ENCODE peak calls at places on chromosomes 13 and 19, in nine cellular contexts. One of them, this sample, is unnamed.
A peak's percentile ranks its signal among the peaks of the same experiment; 100 is the strongest.

GRCh38 chr19:28468701-28469459 is 744.1 kb downstream of the UQCRFS1 start:
- DNase-seq in DND-41: peak; percentile 71
- DNase-seq in esophagus squamous epithelium: no peak
- DNase-seq in neuronal stem cell: no peak
- DNase-seq in IMR-90: no peak
- DNase-seq in fibroblast of pulmonary artery: peak; percentile 25
- DNase-seq in brain microvascular endothelial cell: peak; percentile 31
- DNase-seq in Peyer's patch: no peak
- DNase-seq in ascending aorta: no peak
- DNase-seq in this sample: peak; percentile 51

GRCh38 chr19:44702551-44703176 is 3.7 kb downstream of the CEACAM16 start:
- DNase-seq in DND-41: no peak
- DNase-seq in esophagus squamous epithelium: no peak
- DNase-seq in neuronal stem cell: no peak
- DNase-seq in IMR-90: no peak
- DNase-seq in fibroblast of pulmonary artery: no peak
- DNase-seq in brain microvascular endothelial cell: no peak
- DNase-seq in Peyer's patch: no peak
- DNase-seq in ascending aorta: no peak
- DNase-seq in this sample: no peak

GRCh38 chr13:92355213-92355612 is 871.4 kb upstream of the GPC6 start:
- DNase-seq in DND-41: no peak
- DNase-seq in esophagus squamous epithelium: no peak
- DNase-seq in neuronal stem cell: no peak
- DNase-seq in IMR-90: peak; percentile 5
- DNase-seq in fibroblast of pulmonary artery: peak; percentile 74
- DNase-seq in brain microvascular endothelial cell: peak; percentile 32
- DNase-seq in Peyer's patch: no peak
- DNase-seq in ascending aorta: no peak
- DNase-seq in this sample: no peak

GRCh38 chr13:48904668-48905290 is 70.9 kb upstream of the FNDC3A start:
- DNase-seq in DND-41: no peak
- DNase-seq in esophagus squamous epithelium: no peak
- DNase-seq in neuronal stem cell: no peak
- DNase-seq in IMR-90: no peak
- DNase-seq in fibroblast of pulmonary artery: no peak
- DNase-seq in brain microvascular endothelial cell: no peak
- DNase-seq in Peyer's patch: no peak
- DNase-seq in ascending aorta: no peak
- DNase-seq in this sample: no peak

GRCh38 chr19:28486934-28487333 is 726.0 kb downstream of the UQCRFS1 start:
- DNase-seq in DND-41: peak; percentile 41
- DNase-seq in esophagus squamous epithelium: no peak
- DNase-seq in neuronal stem cell: no peak
- DNase-seq in IMR-90: no peak
- DNase-seq in fibroblast of pulmonary artery: no peak
- DNase-seq in brain microvascular endothelial cell: no peak
- DNase-seq in Peyer's patch: no peak
- DNase-seq in ascending aorta: no peak
- DNase-seq in this sample: no peak

GRCh38 chr19:29714953-29715694 is at the start of gene C19orf12:
- DNase-seq in DND-41: peak; percentile 70
- DNase-seq in esophagus squamous epithelium: no peak
- DNase-seq in neuronal stem cell: peak; percentile 40
- DNase-seq in IMR-90: peak; percentile 23
- DNase-seq in fibroblast of pulmonary artery: peak; percentile 36
- DNase-seq in brain microvascular endothelial cell: no peak
- DNase-seq in Peyer's patch: peak; percentile 63
- DNase-seq in ascending aorta: peak; percentile 70
- DNase-seq in this sample: peak; percentile 76

GRCh38 chr13:43304945-43305344 is 281.6 kb downstream of the DNAJC15 start:
- DNase-seq in DND-41: no peak
- DNase-seq in esophagus squamous epithelium: no peak
- DNase-seq in neuronal stem cell: no peak
- DNase-seq in IMR-90: no peak
- DNase-seq in fibroblast of pulmonary artery: no peak
- DNase-seq in brain microvascular endothelial cell: no peak
- DNase-seq in Peyer's patch: no peak
- DNase-seq in ascending aorta: no peak
- DNase-seq in this sample: no peak

GRCh38 chr13:29578300-29579048 is 17.0 kb downstream of the SLC7A1 start:
- DNase-seq in DND-41: no peak
- DNase-seq in esophagus squamous epithelium: no peak
- DNase-seq in neuronal stem cell: no peak
- DNase-seq in IMR-90: no peak
- DNase-seq in fibroblast of pulmonary artery: no peak
- DNase-seq in brain microvascular endothelial cell: no peak
- DNase-seq in Peyer's patch: no peak
- DNase-seq in ascending aorta: no peak
- DNase-seq in this sample: no peak

GRCh38 chr13:21501709-21502108 is 42.6 kb upstream of the ZDHHC20 start:
- DNase-seq in DND-41: no peak
- DNase-seq in esophagus squamous epithelium: no peak
- DNase-seq in neuronal stem cell: no peak
- DNase-seq in IMR-90: no peak
- DNase-seq in fibroblast of pulmonary artery: no peak
- DNase-seq in brain microvascular endothelial cell: no peak
- DNase-seq in Peyer's patch: no peak
- DNase-seq in ascending aorta: no peak
- DNase-seq in this sample: no peak

GRCh38 chr19:47729799-47730520 is 15.4 kb upstream of the NOP53 start:
- DNase-seq in DND-41: peak; percentile 42
- DNase-seq in esophagus squamous epithelium: no peak
- DNase-seq in neuronal stem cell: no peak
- DNase-seq in IMR-90: no peak
- DNase-seq in fibroblast of pulmonary artery: peak; percentile 44
- DNase-seq in brain microvascular endothelial cell: no peak
- DNase-seq in Peyer's patch: no peak
- DNase-seq in ascending aorta: peak; percentile 87
- DNase-seq in this sample: no peak

GRCh38 chr13:33259296-33259695 is 26.3 kb downstream of the STARD13 start:
- DNase-seq in DND-41: no peak
- DNase-seq in esophagus squamous epithelium: no peak
- DNase-seq in neuronal stem cell: no peak
- DNase-seq in IMR-90: no peak
- DNase-seq in fibroblast of pulmonary artery: no peak
- DNase-seq in brain microvascular endothelial cell: no peak
- DNase-seq in Peyer's patch: no peak
- DNase-seq in ascending aorta: no peak
- DNase-seq in this sample: no peak

GRCh38 chr13:33262069-33262487 is 23.5 kb downstream of the STARD13 start:
- DNase-seq in DND-41: no peak
- DNase-seq in esophagus squamous epithelium: no peak
- DNase-seq in neuronal stem cell: no peak
- DNase-seq in IMR-90: peak; percentile 70
- DNase-seq in fibroblast of pulmonary artery: no peak
- DNase-seq in brain microvascular endothelial cell: no peak
- DNase-seq in Peyer's patch: no peak
- DNase-seq in ascending aorta: no peak
- DNase-seq in this sample: no peak

GRCh38 chr13:33261426-33262068 is 24.0 kb downstream of the STARD13 start:
- DNase-seq in DND-41: no peak
- DNase-seq in esophagus squamous epithelium: no peak
- DNase-seq in neuronal stem cell: no peak
- DNase-seq in IMR-90: peak; percentile 31
- DNase-seq in fibroblast of pulmonary artery: no peak
- DNase-seq in brain microvascular endothelial cell: no peak
- DNase-seq in Peyer's patch: no peak
- DNase-seq in ascending aorta: no peak
- DNase-seq in this sample: no peak

GRCh38 chr13:33258437-33259193 is 26.9 kb downstream of the STARD13 start:
- DNase-seq in DND-41: no peak
- DNase-seq in esophagus squamous epithelium: no peak
- DNase-seq in neuronal stem cell: no peak
- DNase-seq in IMR-90: peak; percentile 63
- DNase-seq in fibroblast of pulmonary artery: peak; percentile 81
- DNase-seq in brain microvascular endothelial cell: no peak
- DNase-seq in Peyer's patch: no peak
- DNase-seq in ascending aorta: no peak
- DNase-seq in this sample: peak; percentile 89

GRCh38 chr13:33260168-33261098 is 25.1 kb downstream of the STARD13 start:
- DNase-seq in DND-41: no peak
- DNase-seq in esophagus squamous epithelium: no peak
- DNase-seq in neuronal stem cell: no peak
- DNase-seq in IMR-90: peak; percentile 70
- DNase-seq in fibroblast of pulmonary artery: peak; percentile 71
- DNase-seq in brain microvascular endothelial cell: no peak
- DNase-seq in Peyer's patch: no peak
- DNase-seq in ascending aorta: no peak
- DNase-seq in this sample: no peak
- H3K4me3 ChIP-seq in DND-41: no peak overlapping the region
- H3K4me3 ChIP-seq in esophagus squamous epithelium: no peak overlapping the region
- H3K4me3 ChIP-seq in neuronal stem cell: no peak overlapping the region
- H3K4me3 ChIP-seq in IMR-90: no peak overlapping the region
- H3K4me3 ChIP-seq in fibroblast of pulmonary artery: no peak overlapping the region
- H3K4me3 ChIP-seq in brain microvascular endothelial cell: no peak overlapping the region
- H3K4me3 ChIP-seq in Peyer's patch: no peak overlapping the region
- H3K4me3 ChIP-seq in ascending aorta: no peak overlapping the region
- H3K4me3 ChIP-seq in this sample: no peak overlapping the region

GRCh38 chr19:15457701-15458484 is 6.5 kb downstream of the RASAL3 start:
- DNase-seq in DND-41: no peak
- DNase-seq in esophagus squamous epithelium: no peak
- DNase-seq in neuronal stem cell: no peak
- DNase-seq in IMR-90: no peak
- DNase-seq in fibroblast of pulmonary artery: no peak
- DNase-seq in brain microvascular endothelial cell: no peak
- DNase-seq in Peyer's patch: no peak
- DNase-seq in ascending aorta: no peak
- DNase-seq in this sample: no peak

GRCh38 chr19:15454371-15454800 is 4.6 kb upstream of the WIZ start:
- DNase-seq in DND-41: no peak
- DNase-seq in esophagus squamous epithelium: no peak
- DNase-seq in neuronal stem cell: no peak
- DNase-seq in IMR-90: no peak
- DNase-seq in fibroblast of pulmonary artery: no peak
- DNase-seq in brain microvascular endothelial cell: no peak
- DNase-seq in Peyer's patch: no peak
- DNase-seq in ascending aorta: no peak
- DNase-seq in this sample: no peak

GRCh38 chr19:15456441-15456840 is 6.7 kb upstream of the WIZ start:
- DNase-seq in DND-41: no peak
- DNase-seq in esophagus squamous epithelium: no peak
- DNase-seq in neuronal stem cell: no peak
- DNase-seq in IMR-90: no peak
- DNase-seq in fibroblast of pulmonary artery: no peak
- DNase-seq in brain microvascular endothelial cell: no peak
- DNase-seq in Peyer's patch: no peak
- DNase-seq in ascending aorta: no peak
- DNase-seq in this sample: no peak

GRCh38 chr19:15455996-15456395 is 6.2 kb upstream of the WIZ start:
- DNase-seq in DND-41: no peak
- DNase-seq in esophagus squamous epithelium: no peak
- DNase-seq in neuronal stem cell: no peak
- DNase-seq in IMR-90: no peak
- DNase-seq in fibroblast of pulmonary artery: no peak
- DNase-seq in brain microvascular endothelial cell: no peak
- DNase-seq in Peyer's patch: no peak
- DNase-seq in ascending aorta: no peak
- DNase-seq in this sample: no peak

DNA sequence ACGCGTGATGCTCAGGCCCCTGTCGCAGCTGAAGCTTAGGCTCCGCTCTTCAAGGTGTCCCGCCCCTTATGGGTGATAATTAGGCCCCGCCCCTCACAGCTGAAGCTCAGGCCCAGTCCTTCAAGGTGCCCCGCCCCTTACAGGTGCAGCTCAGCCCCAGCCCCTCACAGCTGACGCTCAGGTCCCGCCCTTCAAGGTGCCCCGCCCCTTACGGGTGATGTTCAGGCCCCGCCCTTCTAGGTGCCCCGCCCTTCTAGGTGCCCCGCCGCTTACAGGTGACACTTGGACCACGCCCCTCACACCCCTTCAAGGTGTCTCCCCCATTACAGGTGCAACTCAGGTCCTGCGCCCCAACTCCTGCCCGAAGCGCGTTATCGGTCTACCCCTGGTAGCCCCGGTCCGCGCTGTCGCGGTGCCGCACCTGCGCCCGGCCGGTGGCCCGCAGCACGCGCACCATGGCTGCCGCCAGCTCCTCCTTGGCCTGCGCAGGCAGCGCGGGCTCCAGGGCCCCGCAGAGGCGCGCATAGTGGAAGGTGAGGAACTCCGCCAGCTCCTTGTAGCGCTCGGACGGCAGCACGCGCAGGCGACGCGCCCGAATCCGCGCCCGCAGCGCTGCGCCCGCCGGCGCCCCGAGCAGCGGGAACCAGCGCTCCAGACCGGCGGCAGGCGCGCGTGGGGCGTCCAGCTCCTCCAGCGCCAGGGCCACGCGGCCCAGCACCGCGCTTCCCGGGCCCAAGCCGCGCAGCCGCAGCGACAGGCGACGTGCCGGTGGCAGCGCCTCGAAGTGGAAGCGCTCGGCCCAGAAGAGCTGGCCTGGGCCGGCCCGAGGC is 7.3 kb downstream of the RASAL3 start:
- DNase-seq in DND-41: no peak
- DNase-seq in esophagus squamous epithelium: no peak
- DNase-seq in neuronal stem cell: no peak
- DNase-seq in IMR-90: no peak
- DNase-seq in fibroblast of pulmonary artery: no peak
- DNase-seq in brain microvascular endothelial cell: no peak
- DNase-seq in Peyer's patch: no peak
- DNase-seq in ascending aorta: no peak
- DNase-seq in this sample: no peak
- H3K4me3 ChIP-seq in DND-41: no peak overlapping the region
- H3K4me3 ChIP-seq in esophagus squamous epithelium: peak overlapping the region; percentile 43
- H3K4me3 ChIP-seq in neuronal stem cell: peak overlapping the region; percentile 49
- H3K4me3 ChIP-seq in IMR-90: no peak overlapping the region
- H3K4me3 ChIP-seq in fibroblast of pulmonary artery: no peak overlapping the region
- H3K4me3 ChIP-seq in brain microvascular endothelial cell: no peak overlapping the region
- H3K4me3 ChIP-seq in Peyer's patch: no peak overlapping the region
- H3K4me3 ChIP-seq in ascending aorta: peak overlapping the region; percentile 33
- H3K4me3 ChIP-seq in this sample: no peak overlapping the region

GRCh38 chr13:52845334-52845761 is 3.1 kb downstream of the PCDH8 start:
- DNase-seq in DND-41: no peak
- DNase-seq in esophagus squamous epithelium: no peak
- DNase-seq in neuronal stem cell: peak; percentile 24
- DNase-seq in IMR-90: no peak
- DNase-seq in fibroblast of pulmonary artery: no peak
- DNase-seq in brain microvascular endothelial cell: no peak
- DNase-seq in Peyer's patch: no peak
- DNase-seq in ascending aorta: no peak
- DNase-seq in this sample: no peak
- H3K4me3 ChIP-seq in DND-41: no peak overlapping the region
- H3K4me3 ChIP-seq in esophagus squamous epithelium: peak overlapping the region; percentile 31
- H3K4me3 ChIP-seq in neuronal stem cell: no peak overlapping the region
- H3K4me3 ChIP-seq in IMR-90: no peak overlapping the region
- H3K4me3 ChIP-seq in fibroblast of pulmonary artery: no peak overlapping the region
- H3K4me3 ChIP-seq in brain microvascular endothelial cell: no peak overlapping the region
- H3K4me3 ChIP-seq in Peyer's patch: no peak overlapping the region
- H3K4me3 ChIP-seq in ascending aorta: no peak overlapping the region
- H3K4me3 ChIP-seq in this sample: no peak overlapping the region

DNA sequence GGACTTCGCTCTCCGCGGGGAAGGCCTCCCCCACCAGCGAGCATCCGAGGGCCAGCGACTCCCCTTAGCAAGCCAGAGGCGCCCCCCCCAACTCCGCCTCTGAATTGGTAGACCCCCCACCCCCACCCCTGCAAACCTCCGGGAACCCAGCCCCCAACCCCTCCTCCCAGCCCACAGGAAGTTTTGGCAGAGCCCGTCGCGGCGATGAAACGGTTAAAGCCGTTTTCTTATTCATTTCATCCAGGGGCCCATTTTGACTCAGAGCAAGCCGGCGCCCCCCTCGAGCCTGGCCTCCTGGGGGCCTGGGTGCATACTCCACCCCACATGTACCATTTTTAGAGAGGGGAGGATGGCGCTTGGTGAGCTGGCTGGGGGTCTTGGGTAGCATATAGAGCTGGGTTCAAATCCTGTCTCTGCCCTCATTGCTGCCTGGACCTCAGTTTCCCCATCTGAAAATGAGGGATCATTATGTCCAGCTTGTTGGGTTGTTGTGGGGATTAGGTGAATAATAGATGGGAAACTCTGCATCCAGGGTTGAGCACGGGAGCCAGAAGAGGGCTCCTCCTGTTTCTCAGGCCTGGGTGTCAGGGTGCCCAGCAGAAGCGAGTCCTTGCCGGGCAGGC is 7.9 kb upstream of the JUNB start:
- DNase-seq in DND-41: peak; percentile 86
- DNase-seq in esophagus squamous epithelium: no peak
- DNase-seq in neuronal stem cell: no peak
- DNase-seq in IMR-90: no peak
- DNase-seq in fibroblast of pulmonary artery: no peak
- DNase-seq in brain microvascular endothelial cell: no peak
- DNase-seq in Peyer's patch: no peak
- DNase-seq in ascending aorta: peak; percentile 62
- DNase-seq in this sample: no peak
- H3K4me3 ChIP-seq in DND-41: peak overlapping the region; percentile 31
- H3K4me3 ChIP-seq in esophagus squamous epithelium: peak overlapping the region; percentile 58
- H3K4me3 ChIP-seq in neuronal stem cell: peak overlapping the region; percentile 80
- H3K4me3 ChIP-seq in IMR-90: peak overlapping the region; percentile 50
- H3K4me3 ChIP-seq in fibroblast of pulmonary artery: peak overlapping the region; percentile 49
- H3K4me3 ChIP-seq in brain microvascular endothelial cell: peak overlapping the region; percentile 48
- H3K4me3 ChIP-seq in Peyer's patch: peak overlapping the region; percentile 39
- H3K4me3 ChIP-seq in ascending aorta: peak overlapping the region; percentile 58
- H3K4me3 ChIP-seq in this sample: peak overlapping the region; percentile 80

This sample was measured in adipocyte.